ENCODE peak calls at places on chromosome 6, in five cellular contexts. G is left kidney, E is mesothelial cell of epicardium, J is cardiac septum, U is WTC11. K is an unnamed sample.
A peak's percentile ranks its signal among the peaks of the same experiment; 100 is the strongest.

GRCh38 chr6:161346717-161347504 is 73.0 kb upstream of the AGPAT4 start:
- DNase-seq in G (no peak), E (no peak), J (no peak), U (no peak), K (no peak)

GRCh38 chr6:54921891-54922290 is 75.3 kb downstream of the FAM83B start:
- DNase-seq in G (no peak), E (no peak), J (no peak), U (no peak), K (no peak)

GRCh38 chr6:41785689-41786450 is 1.6 kb upstream of the TOMM6 start:
- DNase-seq in G (no peak), E (no peak), J (no peak), U (peak; percentile 49), K (no peak)

GRCh38 chr6:2158596-2159271 is 86.7 kb downstream of the GMDS start:
- DNase-seq in G (peak; percentile 76), E (no peak), J (no peak), U (peak; percentile 81), K (no peak)

GRCh38 chr6:31971993-31972708 is at the start of gene DXO:
- DNase-seq in G (peak; percentile 99), E (peak; percentile 91), J (peak; percentile 97), U (peak; percentile 93), K (peak; percentile 98)

GRCh38 chr6:156826290-156826955 is 49.2 kb downstream of the ARID1B start:
- DNase-seq in G (no peak), E (no peak), J (no peak), U (no peak), K (no peak)

GRCh38 chr6:7723554-7723953 is 2.3 kb upstream of the BMP6 start:
- DNase-seq in G (no peak), E (no peak), J (no peak), U (no peak), K (no peak)

GRCh38 chr6:88704980-88705379 is 258.4 kb downstream of the RNGTT start:
- DNase-seq in G (no peak), E (no peak), J (no peak), U (no peak), K (no peak)

GRCh38 chr6:85865665-85866372 is 223.1 kb upstream of the SYNCRIP start:
- DNase-seq in G (peak; percentile 38), E (no peak), J (no peak), U (no peak), K (no peak)

GRCh38 chr6:40685771-40686170 is 98.6 kb upstream of the LRFN2 start:
- DNase-seq in G (no peak), E (no peak), J (no peak), U (no peak), K (no peak)

GRCh38 chr6:94350833-94351232 is 931.5 kb upstream of the EPHA7 start:
- DNase-seq in G (no peak), E (no peak), J (no peak), U (no peak), K (no peak)

GRCh38 chr6:36888654-36889481 is 3.1 kb downstream of the C6orf89 start:
- DNase-seq in G (no peak), E (no peak), J (no peak), U (no peak), K (no peak)

GRCh38 chr6:13488896-13489237 is 1.5 kb upstream of the GFOD1 start:
- DNase-seq in G (no peak), E (no peak), J (no peak), U (no peak), K (no peak)

GRCh38 chr6:168217880-168218537 is 101.6 kb downstream of the DACT2 start:
- DNase-seq in G (no peak), E (no peak), J (no peak), U (no peak), K (no peak)

GRCh38 chr6:119676971-119677370 is 327.4 kb upstream of the MAN1A1 start:
- DNase-seq in G (no peak), E (no peak), J (no peak), U (no peak), K (no peak)

GRCh38 chr6:80454661-80455365 is 348.3 kb downstream of the BCKDHB start:
- DNase-seq in G (no peak), E (no peak), J (no peak), U (no peak), K (no peak)

GRCh38 chr6:70527071-70527737 is 39.5 kb upstream of the SDHAF4 start:
- DNase-seq in G (no peak), E (no peak), J (no peak), U (no peak), K (no peak)

GRCh38 chr6:134235937-134236751 is 81.8 kb downstream of the SGK1 start:
- DNase-seq in G (no peak), E (no peak), J (no peak), U (no peak), K (no peak)

GRCh38 chr6:43666181-43666920 is 21.2 kb downstream of the MRPS18A start:
- DNase-seq in G (no peak), E (no peak), J (no peak), U (no peak), K (no peak)

GRCh38 chr6:96927660-96928059 is 3.1 kb downstream of the KLHL32 start:
- DNase-seq in G (no peak), E (no peak), J (no peak), U (no peak), K (no peak)

GRCh38 chr6:148440877-148441453 is 98.3 kb downstream of the SASH1 start:
- DNase-seq in G (peak; percentile 79), E (peak; percentile 36), J (no peak), U (no peak), K (no peak)

GRCh38 chr6:57130784-57131183 is 40.8 kb downstream of the ZNF451 start:
- DNase-seq in G (no peak), E (no peak), J (no peak), U (no peak), K (no peak)

GRCh38 chr6:152351110-152351509 is 286.1 kb downstream of the SYNE1 start:
- DNase-seq in G (no peak), E (no peak), J (no peak), U (no peak), K (no peak)

GRCh38 chr6:33112148-33112547 is 36.4 kb downstream of the HLA-DPB1 start:
- DNase-seq in G (peak; percentile 79), E (no peak), J (no peak), U (no peak), K (no peak)

GRCh38 chr6:3529232-3529631 is 72.4 kb upstream of the SLC22A23 start:
- DNase-seq in G (no peak), E (no peak), J (no peak), U (no peak), K (no peak)